ENCODE peak calls at places on chromosomes 4 and X, in ten cellular contexts. J is head of caudate nucleus, C is heart left ventricle, A is ovary, P is COR-L47, D is choroid plexus epithelial cell, K is NCI-H774, B is tibial artery, W is ACHN, Z is LoVo. E is an unnamed sample.

GRCh38 chrX:20596856-20597255 is 330.1 kb upstream of the RPS6KA3 start:
- DNase-seq in Z (no peak), W (no peak), P (no peak), A (no peak), K (no peak), D (no peak), J (no peak), C (no peak), B (no peak), E (no peak)

GRCh38 chr4:19832388-19832787 is 419.3 kb upstream of the SLIT2 start:
- DNase-seq in K (no peak), W (no peak), J (no peak), D (no peak), Z (no peak), B (no peak), C (no peak), P (no peak), A (no peak), E (peak; percentile 11)

GRCh38 chr4:169723207-169723606 is 34.5 kb downstream of the HPF1 start:
- DNase-seq in Z (no peak), C (no peak), J (no peak), P (peak; percentile 3), B (no peak), D (peak; percentile 53), K (no peak), A (no peak), W (peak; percentile 30), E (peak; percentile 58)

GRCh38 chr4:17068885-17069284 is 170.4 kb upstream of the LDB2 start:
- DNase-seq in C (no peak), Z (no peak), D (no peak), P (no peak), B (no peak), J (no peak), W (no peak), A (no peak), K (no peak), E (no peak)

GRCh38 chrX:27307546-27307945 is 155.6 kb downstream of the PPP4R3C start:
- DNase-seq in Z (no peak), P (no peak), J (no peak), B (no peak), K (no peak), C (no peak), W (no peak), D (no peak), A (no peak), E (peak; percentile 84)

GRCh38 chr4:189974056-189974455 is 33.4 kb downstream of the FRG1 start:
- DNase-seq in K (no peak), P (no peak), B (no peak), C (no peak), A (no peak), Z (peak; percentile 2), J (no peak), D (peak; percentile 13), W (peak; percentile 45), E (peak; percentile 25)

GRCh38 chr4:32022071-32022470 is 1301.9 kb downstream of the PCDH7 start:
- DNase-seq in P (no peak), C (no peak), A (no peak), B (no peak), Z (no peak), D (peak; percentile 7), J (no peak), W (no peak), K (no peak), E (no peak)

GRCh38 chr4:35604724-35605123 is 639.6 kb downstream of the ARAP2 start:
- DNase-seq in C (no peak), A (no peak), P (no peak), W (no peak), K (no peak), Z (no peak), J (no peak), B (no peak), D (no peak), E (no peak)

GRCh38 chrX:69257504-69258127 is 92.4 kb upstream of the PJA1 start:
- DNase-seq in D (no peak), P (no peak), K (no peak), W (no peak), C (no peak), B (no peak), A (no peak), Z (no peak), J (no peak), E (no peak)

GRCh38 chrX:97751735-97752134 is 868.0 kb downstream of the RPA4 start:
- DNase-seq in A (no peak), J (no peak), W (no peak), P (no peak), C (no peak), K (no peak), D (no peak), Z (no peak), B (no peak), E (no peak)

GRCh38 chr4:75545526-75545925 is 10.3 kb upstream of the ODAPH start:
- DNase-seq in J (no peak), K (no peak), D (peak; percentile 22), B (no peak), P (no peak), A (no peak), C (no peak), W (peak; percentile 4), Z (no peak), E (no peak)

GRCh38 chr4:4673070-4673469 is 131.2 kb upstream of the STX18 start:
- DNase-seq in C (no peak), W (peak; percentile 6), J (no peak), Z (peak; percentile 43), K (no peak), B (no peak), D (no peak), A (no peak), P (no peak), E (peak; percentile 35)

GRCh38 chr4:41144812-41145211 is 69.5 kb downstream of the APBB2 start:
- DNase-seq in B (no peak), J (no peak), K (no peak), C (no peak), W (no peak), Z (peak; percentile 33), D (peak; percentile 45), P (no peak), A (no peak), E (no peak)

GRCh38 chr4:140315032-140315826 is 58.2 kb upstream of the SCOC start:
- DNase-seq in C (no peak), Z (no peak), B (no peak), A (no peak), P (no peak), D (peak; percentile 26), W (no peak), K (no peak), J (no peak), E (no peak)

GRCh38 chrX:150845091-150845490 is 53.4 kb downstream of the CD99L2 start:
- DNase-seq in K (no peak), A (no peak), W (no peak), B (no peak), Z (no peak), J (no peak), C (no peak), D (peak; percentile 34), P (no peak), E (no peak)

GRCh38 chrX:40543661-40544328 is 37.0 kb upstream of the ATP6AP2 start:
- DNase-seq in W (peak; percentile 14), C (no peak), B (no peak), J (no peak), K (peak; percentile 41), Z (peak; percentile 35), D (peak; percentile 54), A (no peak), P (peak; percentile 75), E (peak; percentile 65)

GRCh38 chr4:151174784-151175183 is 75.4 kb downstream of the RPS3A start:
- DNase-seq in P (no peak), A (no peak), J (no peak), K (no peak), Z (no peak), B (no peak), D (no peak), C (no peak), W (no peak), E (no peak)

GRCh38 chr4:176753049-176753448 is 39.7 kb downstream of the VEGFC start:
- DNase-seq in Z (no peak), C (no peak), P (no peak), D (peak; percentile 87), A (no peak), J (no peak), W (peak; percentile 53), B (no peak), K (no peak), E (no peak)

GRCh38 chr4:47831026-47831689 is 6.7 kb downstream of the CORIN start:
- DNase-seq in K (peak; percentile 29), P (peak; percentile 44), W (no peak), Z (no peak), B (no peak), C (no peak), D (no peak), J (no peak), A (no peak), E (no peak)

GRCh38 chr4:6265546-6265945 is 4.1 kb upstream of the WFS1 start:
- DNase-seq in C (no peak), Z (no peak), P (no peak), A (no peak), D (no peak), B (no peak), W (no peak), K (no peak), J (no peak), E (no peak)

GRCh38 chr4:186266699-186267467 is 894 bp downstream of the F11 start:
- DNase-seq in Z (no peak), B (no peak), P (no peak), K (no peak), D (peak; percentile 39), W (no peak), A (no peak), J (no peak), C (no peak), E (no peak)